ENCODE peak calls at places on chromosomes 6 and 20, in nine cellular contexts. L is AG04450; R is AG20443; D is effector CD4-positive, alpha-beta T cell; F is amniotic stem cell; T is HT1080; Z is iPS-NIHi11; Y is M059J; N is fibroblast of the aortic adventitia. P is an unnamed sample.
A peak's percentile ranks its signal among the peaks of the same experiment; 100 is the strongest.

GRCh38 chr20:8646716-8647115 is 422.2 kb upstream of the PLCB4 start:
- DNase-seq in L (peak; percentile 73), R (peak; percentile 47), D (no peak), F (no peak), T (peak; percentile 83), Z (no peak), Y (peak; percentile 50), N (peak; percentile 74), P (no peak)

GRCh38 chr6:34714663-34715062 is 18.1 kb upstream of the ILRUN start:
- DNase-seq in L (no peak), R (no peak), D (no peak), F (no peak), T (no peak), Z (no peak), Y (no peak), N (no peak), P (no peak)

GRCh38 chr20:23195635-23196034 is 109.5 kb upstream of the CD93 start:
- DNase-seq in L (no peak), R (no peak), D (no peak), F (no peak), T (no peak), Z (no peak), Y (no peak), N (no peak), P (no peak)

GRCh38 chr6:14555804-14556203 is 438.2 kb downstream of the CD83 start:
- DNase-seq in L (no peak), R (no peak), D (no peak), F (no peak), T (no peak), Z (no peak), Y (no peak), N (no peak), P (no peak)

GRCh38 chr20:16027710-16028109 is 545.5 kb downstream of the KIF16B start:
- DNase-seq in L (no peak), R (no peak), D (no peak), F (no peak), T (no peak), Z (no peak), Y (no peak), N (no peak), P (no peak)

GRCh38 chr6:170038251-170038650 is 252.6 kb downstream of the DLL1 start:
- DNase-seq in L (no peak), R (no peak), D (no peak), F (no peak), T (no peak), Z (no peak), Y (no peak), N (no peak), P (no peak)

GRCh38 chr20:36149469-36149868 is 5.1 kb upstream of the EPB41L1 start:
- DNase-seq in L (no peak), R (no peak), D (no peak), F (no peak), T (no peak), Z (no peak), Y (peak; percentile 48), N (no peak), P (no peak)

GRCh38 chr20:57792386-57793095 is 82.7 kb upstream of the PMEPA1 start:
- DNase-seq in L (no peak), R (no peak), D (no peak), F (no peak), T (no peak), Z (no peak), Y (peak; percentile 14), N (no peak), P (no peak)

GRCh38 chr6:82275686-82276085 is 28.1 kb upstream of the IBTK start:
- DNase-seq in L (no peak), R (no peak), D (no peak), F (no peak), T (no peak), Z (no peak), Y (peak; percentile 24), N (no peak), P (no peak)

GRCh38 chr20:50982372-50982771 is 23.8 kb downstream of the MOCS3 start:
- DNase-seq in L (no peak), R (peak; percentile 89), D (no peak), F (peak; percentile 60), T (peak; percentile 52), Z (no peak), Y (peak; percentile 88), N (peak; percentile 62), P (no peak)

GRCh38 chr6:87971605-87972262 is 75.9 kb upstream of the SPACA1 start:
- DNase-seq in L (no peak), R (no peak), D (no peak), F (no peak), T (no peak), Z (no peak), Y (no peak), N (peak; percentile 1), P (no peak)

GRCh38 chr6:112409311-112409710 is 62.2 kb downstream of the RFPL4B start:
- DNase-seq in L (no peak), R (peak; percentile 56), D (no peak), F (peak; percentile 7), T (no peak), Z (no peak), Y (peak; percentile 12), N (no peak), P (no peak)

GRCh38 chr6:12137480-12137879 is 125.4 kb downstream of the HIVEP1 start:
- DNase-seq in L (no peak), R (peak; percentile 71), D (no peak), F (no peak), T (peak; percentile 43), Z (no peak), Y (peak; percentile 87), N (peak; percentile 90), P (no peak)

GRCh38 chr6:73923899-73924485 is 228.0 kb downstream of the CD109 start:
- DNase-seq in L (no peak), R (peak; percentile 73), D (no peak), F (no peak), T (no peak), Z (no peak), Y (no peak), N (peak; percentile 45), P (no peak)

GRCh38 chr6:11744753-11745152 is 33.9 kb downstream of the ADTRP start:
- DNase-seq in L (peak; percentile 21), R (peak; percentile 67), D (no peak), F (no peak), T (no peak), Z (no peak), Y (peak; percentile 82), N (peak; percentile 94), P (no peak)

GRCh38 chr6:125363360-125364121 is 61.8 kb upstream of the HDDC2 start:
- DNase-seq in L (no peak), R (peak; percentile 21), D (no peak), F (no peak), T (no peak), Z (peak; percentile 48), Y (peak; percentile 35), N (peak; percentile 58), P (no peak)

GRCh38 chr6:111972714-111973678 is 80.9 kb upstream of the CCN6 start:
- DNase-seq in L (peak; percentile 85), R (peak; percentile 78), D (peak; percentile 69), F (peak; percentile 83), T (peak; percentile 86), Z (peak; percentile 22), Y (peak; percentile 90), N (peak; percentile 98), P (no peak)

GRCh38 chr6:145214570-145214969 is 520.8 kb downstream of the EPM2A start:
- DNase-seq in L (no peak), R (peak; percentile 9), D (no peak), F (peak; percentile 18), T (peak; percentile 38), Z (peak; percentile 23), Y (peak; percentile 64), N (peak; percentile 63), P (no peak)

GRCh38 chr6:169677096-169677495 is 24.7 kb downstream of the WDR27 start:
- DNase-seq in L (no peak), R (no peak), D (no peak), F (no peak), T (no peak), Z (no peak), Y (peak; percentile 83), N (no peak), P (no peak)

GRCh38 chr20:1664911-1665310 is 7.3 kb upstream of the SIRPG start:
- DNase-seq in L (no peak), R (no peak), D (peak; percentile 46), F (no peak), T (no peak), Z (no peak), Y (no peak), N (no peak), P (peak; percentile 27)

GRCh38 chr6:168122521-168122920 is 43.5 kb upstream of the FRMD1 start:
- DNase-seq in L (no peak), R (no peak), D (no peak), F (no peak), T (no peak), Z (peak; percentile 4), Y (no peak), N (no peak), P (peak; percentile 2)

GRCh38 chr6:150720774-150721233 is 121.1 kb downstream of the PLEKHG1 start:
- DNase-seq in L (no peak), R (no peak), D (no peak), F (no peak), T (peak; percentile 70), Z (peak; percentile 46), Y (peak; percentile 7), N (peak; percentile 52), P (no peak)

GRCh38 chr20:59604770-59605665 is 678 bp downstream of the PHACTR3 start:
- DNase-seq in L (no peak), R (peak; percentile 51), D (no peak), F (no peak), T (no peak), Z (peak; percentile 67), Y (no peak), N (no peak), P (no peak)

GRCh38 chr6:45454008-45454911 is 76.5 kb upstream of the SUPT3H start:
- DNase-seq in L (peak; percentile 37), R (peak; percentile 59), D (no peak), F (no peak), T (peak; percentile 53), Z (no peak), Y (peak; percentile 96), N (no peak), P (no peak)

GRCh38 chr6:170080169-170080827 is 210.6 kb downstream of the DLL1 start:
- DNase-seq in L (no peak), R (no peak), D (no peak), F (no peak), T (no peak), Z (peak; percentile 7), Y (no peak), N (no peak), P (no peak)

GRCh38 chr20:54345301-54345724 is 130.1 kb upstream of the DOK5 start:
- DNase-seq in L (peak; percentile 59), R (peak; percentile 82), D (no peak), F (peak; percentile 82), T (peak; percentile 80), Z (no peak), Y (peak; percentile 90), N (peak; percentile 89), P (no peak)

GRCh38 chr6:74248966-74249365 is 553.0 kb downstream of the CD109 start:
- DNase-seq in L (no peak), R (no peak), D (no peak), F (no peak), T (no peak), Z (no peak), Y (peak; percentile 29), N (no peak), P (no peak)

GRCh38 chr20:664151-664550 is 11.2 kb upstream of the SRXN1 start:
- DNase-seq in L (no peak), R (no peak), D (no peak), F (no peak), T (no peak), Z (no peak), Y (no peak), N (no peak), P (no peak)

GRCh38 chr20:63706852-63707557 is 771 bp downstream of the ARFRP1 start:
- DNase-seq in L (no peak), R (peak; percentile 70), D (peak; percentile 54), F (no peak), T (peak; percentile 61), Z (peak; percentile 49), Y (peak; percentile 59), N (peak; percentile 22), P (peak; percentile 44)